ENCODE peak calls at places on chromosomes 12 and 14, in nine cellular contexts. K, O, C, B, R, Y, N, P and J are unnamed samples.
A peak's percentile ranks its signal among the peaks of the same experiment; 100 is the strongest.

GRCh38 chr12:15788266-15789214 is 648 bp downstream of the EPS8 start:
- DNase-seq in K (peak; percentile 20), O (no peak), C (peak; percentile 61), B (peak; percentile 46), R (peak; percentile 16), Y (peak; percentile 42), N (peak; percentile 51), P (peak; percentile 50), J (no peak)

GRCh38 chr14:99393059-99393655 is 87.5 kb downstream of the SETD3 start:
- DNase-seq in K (no peak), O (peak; percentile 2), C (peak; percentile 36), B (no peak), R (peak; percentile 24), Y (no peak), N (no peak), P (peak; percentile 40), J (no peak)

GRCh38 chr14:56118611-56119181 is 485 bp downstream of the PELI2 start:
- DNase-seq in K (no peak), O (no peak), C (no peak), B (no peak), R (peak; percentile 55), Y (peak; percentile 22), N (peak; percentile 82), P (no peak), J (no peak)

GRCh38 chr12:94753071-94753779 is 102.9 kb upstream of the TMCC3 start:
- DNase-seq in K (no peak), O (no peak), C (peak; percentile 25), B (no peak), R (no peak), Y (no peak), N (no peak), P (peak; percentile 56), J (no peak)

GRCh38 chr12:120254809-120255208 is 10.7 kb downstream of the PXN start:
- DNase-seq in K (no peak), O (no peak), C (no peak), B (no peak), R (no peak), Y (no peak), N (no peak), P (no peak), J (no peak)

GRCh38 chr12:24795699-24796385 is 153.1 kb downstream of the BCAT1 start:
- DNase-seq in K (no peak), O (no peak), C (peak; percentile 24), B (no peak), R (no peak), Y (no peak), N (no peak), P (no peak), J (no peak)

GRCh38 chr12:98172304-98172703 is 343.1 kb upstream of the TMPO start:
- DNase-seq in K (no peak), O (no peak), C (no peak), B (no peak), R (no peak), Y (no peak), N (no peak), P (no peak), J (no peak)

GRCh38 chr12:62267490-62267889 is 7.3 kb downstream of the USP15 start:
- DNase-seq in K (no peak), O (no peak), C (no peak), B (no peak), R (no peak), Y (no peak), N (no peak), P (no peak), J (no peak)

GRCh38 chr12:87405918-87406317 is 623.3 kb downstream of the C12orf50 start:
- DNase-seq in K (no peak), O (no peak), C (no peak), B (no peak), R (no peak), Y (no peak), N (no peak), P (peak; percentile 74), J (no peak)

GRCh38 chr14:77184396-77185092 is 2.9 kb downstream of the TMEM63C start:
- DNase-seq in K (no peak), O (no peak), C (no peak), B (no peak), R (no peak), Y (no peak), N (no peak), P (peak; percentile 65), J (no peak)

GRCh38 chr12:47021298-47021697 is 58.1 kb upstream of the PCED1B start:
- DNase-seq in K (peak; percentile 78), O (peak; percentile 84), C (peak; percentile 86), B (no peak), R (no peak), Y (peak; percentile 25), N (no peak), P (peak; percentile 95), J (peak; percentile 91)

GRCh38 chr14:70789361-70789760 is 20.0 kb downstream of the MAP3K9 start:
- DNase-seq in K (no peak), O (no peak), C (peak; percentile 28), B (peak; percentile 68), R (no peak), Y (no peak), N (no peak), P (peak; percentile 85), J (no peak)

GRCh38 chr12:132074216-132074615 is 69.9 kb downstream of the DDX51 start:
- DNase-seq in K (no peak), O (no peak), C (no peak), B (no peak), R (no peak), Y (no peak), N (no peak), P (no peak), J (no peak)

GRCh38 chr12:49296034-49296835 is 1.3 kb downstream of the PRPH start:
- DNase-seq in K (no peak), O (no peak), C (no peak), B (peak; percentile 46), R (peak; percentile 37), Y (no peak), N (peak; percentile 76), P (peak; percentile 21), J (no peak)

GRCh38 chr14:54696998-54697397 is 130.1 kb downstream of the SAMD4A start:
- DNase-seq in K (no peak), O (no peak), C (no peak), B (no peak), R (no peak), Y (no peak), N (no peak), P (peak; percentile 90), J (no peak)

GRCh38 chr12:31265722-31266121 is 60.2 kb downstream of the SINHCAF start:
- DNase-seq in K (no peak), O (no peak), C (no peak), B (no peak), R (no peak), Y (no peak), N (no peak), P (no peak), J (no peak)

GRCh38 chr14:30005114-30005698 is 77.6 kb upstream of the PRKD1 start:
- DNase-seq in K (peak; percentile 56), O (peak; percentile 15), C (peak; percentile 88), B (no peak), R (no peak), Y (peak; percentile 12), N (no peak), P (peak; percentile 65), J (peak; percentile 30)

GRCh38 chr14:40229676-40230075 is 797.4 kb upstream of the FBXO33 start:
- DNase-seq in K (no peak), O (no peak), C (no peak), B (no peak), R (no peak), Y (no peak), N (no peak), P (no peak), J (no peak)

GRCh38 chr14:40232302-40232701 is 800.1 kb upstream of the FBXO33 start:
- DNase-seq in K (no peak), O (no peak), C (no peak), B (no peak), R (no peak), Y (no peak), N (no peak), P (no peak), J (no peak)
- TF ChIP-seq CTCF in K (no peak), O (no peak), C (no peak), B (no peak), R (no peak), Y (no peak), N (no peak), P (no peak), J (no peak)

DNA sequence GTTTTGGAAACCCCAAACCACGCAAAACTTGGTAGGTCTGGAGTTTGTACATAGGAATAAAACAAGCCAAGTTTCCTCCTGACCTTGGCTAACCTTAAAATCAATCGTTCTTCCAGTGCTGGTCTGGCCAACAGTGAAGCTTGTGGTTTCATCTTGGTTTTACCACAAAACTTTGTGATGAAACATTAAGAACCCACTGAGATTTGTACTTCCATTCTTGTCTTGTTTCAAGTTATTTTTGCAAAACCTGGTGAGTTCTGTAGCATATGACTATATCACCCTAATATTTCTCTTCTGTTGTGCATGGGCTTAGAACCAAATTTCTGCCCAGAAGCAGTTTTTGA is 26.4 kb downstream of the SIX1 start:
- DNase-seq in K (peak; percentile 93), O (no peak), C (peak; percentile 87), B (no peak), R (no peak), Y (no peak), N (no peak), P (no peak), J (no peak)
- H3K4me3 ChIP-seq in K (no peak overlapping the region), O (no peak overlapping the region), C (no peak overlapping the region), B (no peak overlapping the region), R (no peak overlapping the region), Y (no peak overlapping the region), N (no peak overlapping the region), P (no peak overlapping the region), J (no peak overlapping the region)

GRCh38 chr14:87000071-87000470 is 992.9 kb downstream of the GALC start:
- DNase-seq in K (no peak), O (no peak), C (no peak), B (no peak), R (no peak), Y (no peak), N (no peak), P (no peak), J (no peak)

GRCh38 chr14:87001333-87001732 is 991.6 kb downstream of the GALC start:
- DNase-seq in K (no peak), O (no peak), C (no peak), B (no peak), R (no peak), Y (no peak), N (no peak), P (no peak), J (no peak)

GRCh38 chr14:86999076-86999475 is 993.9 kb downstream of the GALC start:
- DNase-seq in K (no peak), O (no peak), C (no peak), B (no peak), R (no peak), Y (no peak), N (no peak), P (no peak), J (peak; percentile 69)

GRCh38 chr14:87005336-87005735 is 987.6 kb downstream of the GALC start:
- DNase-seq in K (no peak), O (no peak), C (peak; percentile 61), B (no peak), R (no peak), Y (no peak), N (no peak), P (no peak), J (no peak)

GRCh38 chr14:87002831-87003230 is 990.2 kb downstream of the GALC start:
- DNase-seq in K (no peak), O (no peak), C (peak; percentile 27), B (no peak), R (no peak), Y (no peak), N (no peak), P (no peak), J (no peak)
- TF ChIP-seq CTCF in K (no peak), O (no peak), C (no peak), B (no peak), R (no peak), Y (no peak), N (no peak), P (no peak), J (no peak)

GRCh38 chr12:114655934-114656697 is 27.9 kb downstream of the TBX3 start:
- DNase-seq in K (no peak), O (no peak), C (peak; percentile 99), B (no peak), R (no peak), Y (peak; percentile 93), N (no peak), P (no peak), J (no peak)
- H3K4me3 ChIP-seq in K (no peak overlapping the region), O (no peak overlapping the region), C (no peak overlapping the region), B (no peak overlapping the region), R (no peak overlapping the region), Y (no peak overlapping the region), N (no peak overlapping the region), P (no peak overlapping the region), J (no peak overlapping the region)